ENCODE peak calls at places on chromosome X, in eight cellular contexts. One of them, this sample, is unnamed.

GRCh38 chrX:17826609-17827496 is 34.2 kb downstream of the RAI2 start:
- DNase-seq in ovary: no peak
- DNase-seq in upper lobe of left lung: no peak
- DNase-seq in HCT116: no peak
- DNase-seq in IMR-90: no peak
- DNase-seq in K562: no peak
- DNase-seq in GM12891: no peak
- DNase-seq in vagina: no peak
- DNase-seq in this sample: no peak

GRCh38 chrX:154304901-154305300 is 9.3 kb downstream of the TKTL1 start:
- DNase-seq in ovary: no peak
- DNase-seq in upper lobe of left lung: no peak
- DNase-seq in HCT116: no peak
- DNase-seq in IMR-90: no peak
- DNase-seq in K562: no peak
- DNase-seq in GM12891: no peak
- DNase-seq in vagina: no peak
- DNase-seq in this sample: no peak

GRCh38 chrX:154660506-154660905 is 7.1 kb upstream of the CTAG2 start:
- DNase-seq in ovary: no peak
- DNase-seq in upper lobe of left lung: no peak
- DNase-seq in HCT116: no peak
- DNase-seq in IMR-90: no peak
- DNase-seq in K562: no peak
- DNase-seq in GM12891: no peak
- DNase-seq in vagina: no peak
- DNase-seq in this sample: no peak

GRCh38 chrX:71618787-71619186 is 476 bp upstream of the CXCR3 start:
- DNase-seq in ovary: no peak
- DNase-seq in upper lobe of left lung: no peak
- DNase-seq in HCT116: no peak
- DNase-seq in IMR-90: no peak
- DNase-seq in K562: no peak
- DNase-seq in GM12891: no peak
- DNase-seq in vagina: no peak
- DNase-seq in this sample: no peak

GRCh38 chrX:40573763-40574162 is 7.0 kb upstream of the ATP6AP2 start:
- DNase-seq in ovary: no peak
- DNase-seq in upper lobe of left lung: no peak
- DNase-seq in HCT116: no peak
- DNase-seq in IMR-90: peak
- DNase-seq in K562: no peak
- DNase-seq in GM12891: no peak
- DNase-seq in vagina: no peak
- DNase-seq in this sample: no peak

GRCh38 chrX:132181364-132181763 is 37.9 kb downstream of the RAP2C start:
- DNase-seq in ovary: no peak
- DNase-seq in upper lobe of left lung: no peak
- DNase-seq in HCT116: no peak
- DNase-seq in IMR-90: no peak
- DNase-seq in K562: no peak
- DNase-seq in GM12891: no peak
- DNase-seq in vagina: no peak
- DNase-seq in this sample: peak

GRCh38 chrX:27583976-27584375 is 6.2 kb upstream of the DCAF8L2 start:
- DNase-seq in ovary: no peak
- DNase-seq in upper lobe of left lung: no peak
- DNase-seq in HCT116: no peak
- DNase-seq in IMR-90: peak
- DNase-seq in K562: no peak
- DNase-seq in GM12891: no peak
- DNase-seq in vagina: no peak
- DNase-seq in this sample: no peak

GRCh38 chrX:40272141-40272540 is 174.4 kb upstream of the BCOR start:
- DNase-seq in ovary: no peak
- DNase-seq in upper lobe of left lung: no peak
- DNase-seq in HCT116: no peak
- DNase-seq in IMR-90: no peak
- DNase-seq in K562: no peak
- DNase-seq in GM12891: no peak
- DNase-seq in vagina: no peak
- DNase-seq in this sample: no peak

GRCh38 chrX:154437971-154438893 is 1.3 kb downstream of the GDI1 start:
- DNase-seq in ovary: no peak
- DNase-seq in upper lobe of left lung: no peak
- DNase-seq in HCT116: no peak
- DNase-seq in IMR-90: no peak
- DNase-seq in K562: no peak
- DNase-seq in GM12891: no peak
- DNase-seq in vagina: no peak
- DNase-seq in this sample: no peak

GRCh38 chrX:68534696-68535095 is 35.8 kb downstream of the YIPF6 start:
- DNase-seq in ovary: no peak
- DNase-seq in upper lobe of left lung: no peak
- DNase-seq in HCT116: no peak
- DNase-seq in IMR-90: peak
- DNase-seq in K562: no peak
- DNase-seq in GM12891: no peak
- DNase-seq in vagina: no peak
- DNase-seq in this sample: no peak

GRCh38 chrX:47182106-47182700 is 11.4 kb upstream of the UBA1 start:
- DNase-seq in ovary: peak
- DNase-seq in upper lobe of left lung: no peak
- DNase-seq in HCT116: no peak
- DNase-seq in IMR-90: no peak
- DNase-seq in K562: no peak
- DNase-seq in GM12891: no peak
- DNase-seq in vagina: no peak
- DNase-seq in this sample: no peak

GRCh38 chrX:109840585-109840984 is 107.5 kb upstream of the ACSL4 start:
- DNase-seq in ovary: no peak
- DNase-seq in upper lobe of left lung: peak
- DNase-seq in HCT116: peak
- DNase-seq in IMR-90: peak
- DNase-seq in K562: peak
- DNase-seq in GM12891: no peak
- DNase-seq in vagina: no peak
- DNase-seq in this sample: no peak

GRCh38 chrX:139201924-139202323 is 328.6 kb upstream of the F9 start:
- DNase-seq in ovary: no peak
- DNase-seq in upper lobe of left lung: no peak
- DNase-seq in HCT116: no peak
- DNase-seq in IMR-90: no peak
- DNase-seq in K562: no peak
- DNase-seq in GM12891: no peak
- DNase-seq in vagina: no peak
- DNase-seq in this sample: no peak

GRCh38 chrX:38804481-38805293 is 3.4 kb downstream of the MID1IP1 start:
- DNase-seq in ovary: peak
- DNase-seq in upper lobe of left lung: peak
- DNase-seq in HCT116: no peak
- DNase-seq in IMR-90: no peak
- DNase-seq in K562: peak
- DNase-seq in GM12891: no peak
- DNase-seq in vagina: no peak
- DNase-seq in this sample: no peak
- TF ChIP-seq POLR2A in ovary: no peak
- TF ChIP-seq POLR2A in upper lobe of left lung: no peak
- TF ChIP-seq POLR2A in HCT116: no peak
- TF ChIP-seq POLR2A in IMR-90: no peak
- TF ChIP-seq POLR2A in K562: no peak
- TF ChIP-seq POLR2A in GM12891: no peak
- TF ChIP-seq POLR2A in vagina: no peak
- TF ChIP-seq POLR2A in this sample: no peak

GRCh38 chrX:49269768-49270248 is at the start of gene PPP1R3F:
- DNase-seq in ovary: no peak
- DNase-seq in upper lobe of left lung: no peak
- DNase-seq in HCT116: no peak
- DNase-seq in IMR-90: no peak
- DNase-seq in K562: no peak
- DNase-seq in GM12891: no peak
- DNase-seq in vagina: no peak
- DNase-seq in this sample: no peak
- TF ChIP-seq POLR2A in ovary: peak
- TF ChIP-seq POLR2A in upper lobe of left lung: no peak
- TF ChIP-seq POLR2A in HCT116: no peak
- TF ChIP-seq POLR2A in IMR-90: peak
- TF ChIP-seq POLR2A in K562: no peak
- TF ChIP-seq POLR2A in GM12891: no peak
- TF ChIP-seq POLR2A in vagina: peak
- TF ChIP-seq POLR2A in this sample: peak

GRCh38 chrX:18885317-18886004 is 98.5 kb downstream of the PHKA2 start:
- DNase-seq in ovary: no peak
- DNase-seq in upper lobe of left lung: no peak
- DNase-seq in HCT116: no peak
- DNase-seq in IMR-90: peak
- DNase-seq in K562: no peak
- DNase-seq in GM12891: no peak
- DNase-seq in vagina: no peak
- DNase-seq in this sample: no peak

GRCh38 chrX:18887821-18888205 is 96.1 kb downstream of the PHKA2 start:
- DNase-seq in ovary: no peak
- DNase-seq in upper lobe of left lung: no peak
- DNase-seq in HCT116: no peak
- DNase-seq in IMR-90: no peak
- DNase-seq in K562: no peak
- DNase-seq in GM12891: no peak
- DNase-seq in vagina: no peak
- DNase-seq in this sample: no peak

GRCh38 chrX:18887177-18887820 is 96.6 kb downstream of the PHKA2 start:
- DNase-seq in ovary: peak
- DNase-seq in upper lobe of left lung: peak
- DNase-seq in HCT116: no peak
- DNase-seq in IMR-90: no peak
- DNase-seq in K562: no peak
- DNase-seq in GM12891: no peak
- DNase-seq in vagina: no peak
- DNase-seq in this sample: no peak

GRCh38 chrX:18886005-18886343 is 97.9 kb downstream of the PHKA2 start:
- DNase-seq in ovary: no peak
- DNase-seq in upper lobe of left lung: no peak
- DNase-seq in HCT116: no peak
- DNase-seq in IMR-90: no peak
- DNase-seq in K562: no peak
- DNase-seq in GM12891: no peak
- DNase-seq in vagina: no peak
- DNase-seq in this sample: no peak

DNA sequence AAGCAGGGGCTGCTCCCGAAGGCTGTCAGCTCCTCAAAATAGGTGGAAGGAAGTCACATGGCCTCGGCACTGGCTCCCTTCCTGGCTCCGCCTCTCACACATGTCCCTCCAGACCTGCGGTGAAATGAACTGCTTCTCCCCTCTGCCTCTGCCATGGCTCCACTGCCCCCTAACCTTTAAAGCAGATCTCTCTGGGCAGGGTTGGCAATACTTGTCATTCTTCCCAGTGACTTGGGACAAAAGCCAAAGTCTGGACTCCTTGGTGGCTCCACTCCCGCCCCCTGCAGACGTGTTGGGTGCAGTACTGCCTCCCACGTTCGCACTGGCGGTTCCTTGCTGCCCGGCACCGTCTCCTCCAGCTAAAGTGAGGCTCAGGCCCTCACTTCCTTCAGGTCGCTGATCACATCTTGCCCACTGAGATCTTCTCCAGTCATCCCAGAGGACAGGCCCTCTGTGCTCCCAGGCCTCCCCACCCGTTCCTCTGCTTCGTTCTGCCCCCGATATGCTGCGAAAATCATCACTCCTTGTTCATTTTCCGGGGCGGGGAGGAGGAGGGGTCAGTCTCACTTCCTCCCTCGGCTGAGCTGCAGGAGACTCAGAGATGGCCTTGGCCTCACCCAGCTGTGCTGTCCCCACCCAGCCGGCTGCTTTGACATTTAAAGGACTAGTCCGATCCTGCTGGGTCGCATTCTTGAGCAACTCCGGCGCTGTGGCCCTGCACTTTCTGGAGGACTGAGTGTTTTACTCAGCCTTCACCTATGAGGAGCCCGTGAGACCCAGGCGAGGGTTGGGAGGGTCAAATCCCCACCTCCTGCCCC is 97.4 kb downstream of the PHKA2 start:
- DNase-seq in ovary: peak
- DNase-seq in upper lobe of left lung: peak
- DNase-seq in HCT116: peak
- DNase-seq in IMR-90: peak
- DNase-seq in K562: peak
- DNase-seq in GM12891: peak
- DNase-seq in vagina: no peak
- DNase-seq in this sample: peak
- TF ChIP-seq POLR2A in ovary: no peak
- TF ChIP-seq POLR2A in upper lobe of left lung: no peak
- TF ChIP-seq POLR2A in HCT116: no peak
- TF ChIP-seq POLR2A in IMR-90: no peak
- TF ChIP-seq POLR2A in K562: no peak
- TF ChIP-seq POLR2A in GM12891: peak
- TF ChIP-seq POLR2A in vagina: peak
- TF ChIP-seq POLR2A in this sample: peak

GRCh38 chrX:129493643-129494042 is 29.6 kb downstream of the SMARCA1 start:
- DNase-seq in ovary: no peak
- DNase-seq in upper lobe of left lung: no peak
- DNase-seq in HCT116: no peak
- DNase-seq in IMR-90: peak
- DNase-seq in K562: no peak
- DNase-seq in GM12891: no peak
- DNase-seq in vagina: no peak
- DNase-seq in this sample: no peak

GRCh38 chrX:129497146-129497805 is 26.0 kb downstream of the SMARCA1 start:
- DNase-seq in ovary: no peak
- DNase-seq in upper lobe of left lung: no peak
- DNase-seq in HCT116: no peak
- DNase-seq in IMR-90: no peak
- DNase-seq in K562: no peak
- DNase-seq in GM12891: no peak
- DNase-seq in vagina: no peak
- DNase-seq in this sample: no peak

GRCh38 chrX:129496625-129497024 is 26.7 kb downstream of the SMARCA1 start:
- DNase-seq in ovary: no peak
- DNase-seq in upper lobe of left lung: no peak
- DNase-seq in HCT116: no peak
- DNase-seq in IMR-90: peak
- DNase-seq in K562: no peak
- DNase-seq in GM12891: no peak
- DNase-seq in vagina: no peak
- DNase-seq in this sample: no peak

GRCh38 chrX:129494887-129495286 is 28.4 kb downstream of the SMARCA1 start:
- DNase-seq in ovary: no peak
- DNase-seq in upper lobe of left lung: no peak
- DNase-seq in HCT116: no peak
- DNase-seq in IMR-90: no peak
- DNase-seq in K562: no peak
- DNase-seq in GM12891: no peak
- DNase-seq in vagina: no peak
- DNase-seq in this sample: no peak

DNA sequence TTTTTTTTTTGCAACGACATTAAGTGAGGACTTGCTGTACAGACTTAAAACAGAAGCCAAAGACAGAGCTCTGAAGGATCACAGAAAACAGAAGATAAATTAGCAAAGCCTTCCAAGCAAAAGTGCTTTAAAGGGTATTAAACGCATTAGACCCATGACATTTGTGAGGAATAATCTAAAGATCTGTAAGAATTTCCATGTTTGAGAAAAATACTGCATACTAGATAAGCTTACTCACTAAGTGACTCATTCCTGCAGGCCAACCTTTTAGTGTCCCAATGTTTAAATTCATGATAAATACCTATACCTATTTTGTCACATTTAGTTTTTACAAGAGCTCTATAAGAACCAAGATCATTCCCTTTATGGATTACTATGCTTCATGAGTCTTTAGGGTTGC is 27.3 kb downstream of the SMARCA1 start:
- DNase-seq in ovary: no peak
- DNase-seq in upper lobe of left lung: no peak
- DNase-seq in HCT116: no peak
- DNase-seq in IMR-90: peak
- DNase-seq in K562: no peak
- DNase-seq in GM12891: no peak
- DNase-seq in vagina: no peak
- DNase-seq in this sample: no peak
- TF ChIP-seq POLR2A in ovary: no peak
- TF ChIP-seq POLR2A in upper lobe of left lung: no peak
- TF ChIP-seq POLR2A in HCT116: no peak
- TF ChIP-seq POLR2A in IMR-90: no peak
- TF ChIP-seq POLR2A in K562: no peak
- TF ChIP-seq POLR2A in GM12891: no peak
- TF ChIP-seq POLR2A in vagina: no peak
- TF ChIP-seq POLR2A in this sample: no peak

This sample was measured in H54.